ENCODE peak calls at places on chromosomes 2 and 18, in four cellular contexts. Y is K562, P is WTC11, D is HepG2. J is an unnamed sample.

GRCh38 chr2:75226099-75226498 is 26.8 kb upstream of the TACR1 start:
- DNase-seq in Y (no peak), P (no peak), D (no peak), J (no peak)

GRCh38 chr18:49911414-49911813 is 98.1 kb upstream of the ACAA2 start:
- DNase-seq in Y (no peak), P (no peak), D (peak; percentile 69), J (no peak)

GRCh38 chr2:38178556-38179419 is 102.8 kb upstream of the CYP1B1 start:
- DNase-seq in Y (no peak), P (no peak), D (no peak), J (peak; percentile 68)

GRCh38 chr2:55102056-55102812 is 52.0 kb upstream of the RTN4 start:
- DNase-seq in Y (no peak), P (no peak), D (no peak), J (no peak)

GRCh38 chr2:157875720-157876065 is 437 bp downstream of the ACVR1 start:
- DNase-seq in Y (peak; percentile 79), P (peak; percentile 59), D (peak; percentile 18), J (no peak)

GRCh38 chr2:132729572-132729971 is 59.6 kb upstream of the LYPD1 start:
- DNase-seq in Y (no peak), P (no peak), D (no peak), J (no peak)

GRCh38 chr2:26018184-26018716 is 15.6 kb upstream of the RAB10 start:
- DNase-seq in Y (peak; percentile 85), P (peak; percentile 47), D (peak; percentile 48), J (no peak)

GRCh38 chr2:176128172-176129012 is 1.1 kb upstream of the HOXD8 start:
- DNase-seq in Y (no peak), P (peak; percentile 70), D (no peak), J (no peak)

GRCh38 chr2:100016756-100017155 is 125.6 kb downstream of the AFF3 start:
- DNase-seq in Y (no peak), P (no peak), D (no peak), J (no peak)

GRCh38 chr2:236105955-236106607 is 62.1 kb downstream of the GBX2 start:
- DNase-seq in Y (no peak), P (no peak), D (peak; percentile 87), J (no peak)

GRCh38 chr2:196660264-196660663 is 20.7 kb downstream of the CCDC150 start:
- DNase-seq in Y (no peak), P (no peak), D (no peak), J (no peak)

GRCh38 chr2:207468504-207468903 is 61.3 kb upstream of the CREB1 start:
- DNase-seq in Y (no peak), P (no peak), D (no peak), J (no peak)

GRCh38 chr2:71801969-71802368 is 345.7 kb downstream of the CYP26B1 start:
- DNase-seq in Y (peak; percentile 66), P (peak; percentile 88), D (peak; percentile 42), J (no peak)

GRCh38 chr18:62457830-62458229 is 65.0 kb upstream of the ZCCHC2 start:
- DNase-seq in Y (no peak), P (peak; percentile 44), D (no peak), J (no peak)

GRCh38 chr2:212548459-212548815 is 9.8 kb upstream of the ERBB4 start:
- DNase-seq in Y (no peak), P (no peak), D (peak; percentile 42), J (no peak)
- TF ChIP-seq CBFB in Y (no peak), P (no peak), D (no peak), J (no peak)

DNA sequence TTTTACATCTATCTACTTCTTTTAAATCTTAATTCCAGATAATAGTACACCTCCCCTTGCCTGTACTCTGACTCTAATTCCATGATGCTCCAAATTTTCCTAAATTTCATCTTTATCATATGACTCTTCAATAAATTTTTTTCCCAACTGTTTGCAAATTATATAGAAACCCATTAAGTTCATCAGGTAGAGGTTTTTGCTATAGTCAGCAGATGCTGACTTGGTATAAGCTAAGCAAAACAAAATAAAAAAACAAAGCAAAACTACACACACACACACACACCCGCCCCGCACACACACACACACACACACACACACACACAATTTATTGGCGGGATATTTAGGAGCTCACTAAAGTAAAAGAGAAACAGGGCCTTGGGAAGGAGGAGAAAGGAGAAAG is 1047.8 kb upstream of the FAM98A start:
- DNase-seq in Y (no peak), P (no peak), D (no peak), J (no peak)
- TF ChIP-seq CBFB in Y (no peak), P (no peak), D (no peak), J (no peak)

DNA sequence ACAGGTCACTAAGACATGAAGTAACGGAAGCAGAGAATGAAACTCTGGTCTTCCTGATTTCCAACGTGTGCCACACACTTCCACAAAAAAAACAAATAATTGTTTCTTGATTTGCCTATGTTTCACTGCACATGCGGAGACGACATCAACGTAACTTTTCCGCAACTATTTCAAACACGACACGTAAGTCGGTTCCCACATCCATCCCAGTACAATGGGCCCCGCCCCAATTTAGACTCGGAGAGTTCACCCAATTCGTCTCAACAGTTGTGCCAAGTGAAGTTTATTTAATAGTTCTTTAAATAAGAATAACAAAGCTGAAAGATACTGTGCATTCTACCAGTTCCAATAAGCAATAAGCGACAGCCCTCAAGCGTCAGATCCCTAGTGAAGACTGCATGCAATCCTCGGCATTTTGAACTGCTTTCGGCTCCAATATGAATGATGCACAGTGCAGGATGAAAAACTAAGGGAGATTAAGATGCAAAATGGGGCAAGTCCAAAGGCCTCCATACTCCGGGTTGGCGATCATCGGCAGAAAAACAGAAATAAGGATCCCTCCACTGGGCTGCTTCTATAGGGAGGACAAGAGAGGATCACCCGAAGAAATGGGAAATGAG is 662 bp downstream of the CCT4 start:
- DNase-seq in Y (peak; percentile 23), P (no peak), D (peak; percentile 41), J (no peak)
- TF ChIP-seq CBFB in Y (no peak), P (no peak), D (no peak), J (no peak)

GRCh38 chr2:210094787-210095186 is 76.4 kb downstream of the KANSL1L start:
- DNase-seq in Y (no peak), P (no peak), D (no peak), J (no peak)
- TF ChIP-seq CBFB in Y (no peak), P (no peak), D (no peak), J (no peak)

GRCh38 chr2:241636983-241637232 is at the start of gene THAP4:
- DNase-seq in Y (peak; percentile 85), P (no peak), D (no peak), J (no peak)
- TF ChIP-seq CBFB in Y (no peak), P (no peak), D (no peak), J (no peak)

GRCh38 chr18:21191596-21192307 is 50.3 kb upstream of the GREB1L start:
- DNase-seq in Y (peak; percentile 47), P (peak; percentile 71), D (peak; percentile 42), J (no peak)
- TF ChIP-seq CBFB in Y (no peak), P (no peak), D (no peak), J (no peak)